ENCODE peak calls at places on chromosomes 1 and 21, in four cellular contexts. E is HCEC 1CT, N is dermis microvascular lymphatic vessel endothelial cell, A is lung microvascular endothelial cell. S is an unnamed sample.

GRCh38 chr1:54979327-54979891 is 1.0 kb upstream of the TMEM61 start:
- DNase-seq in E (no peak), N (no peak), A (no peak), S (no peak)

GRCh38 chr1:27057389-27057788 is 44.7 kb upstream of the TENT5B start:
- DNase-seq in E (no peak), N (no peak), A (no peak), S (no peak)

GRCh38 chr1:41471658-41472057 is 12.8 kb downstream of the EDN2 start:
- DNase-seq in E (no peak), N (no peak), A (no peak), S (no peak)

GRCh38 chr1:57536749-57537423 is 113.0 kb upstream of the DAB1 start:
- DNase-seq in E (no peak), N (no peak), A (no peak), S (no peak)

GRCh38 chr21:29237110-29238051 is 61.3 kb upstream of the BACH1 start:
- DNase-seq in E (no peak), N (no peak), A (no peak), S (peak; percentile 60)

GRCh38 chr1:30111431-30111830 is 612.0 kb downstream of the MATN1 start:
- DNase-seq in E (no peak), N (peak; percentile 51), A (peak; percentile 55), S (peak; percentile 33)

GRCh38 chr1:244012232-244012631 is 38.9 kb upstream of the ZBTB18 start:
- DNase-seq in E (no peak), N (peak; percentile 82), A (peak; percentile 51), S (no peak)

GRCh38 chr1:61980561-61980960 is 214.1 kb upstream of the L1TD1 start:
- DNase-seq in E (no peak), N (no peak), A (no peak), S (no peak)

GRCh38 chr1:226699166-226699565 is 39.9 kb downstream of the ITPKB start:
- DNase-seq in E (no peak), N (no peak), A (no peak), S (no peak)

GRCh38 chr1:166822385-166822784 is 16.9 kb upstream of the POGK start:
- DNase-seq in E (no peak), N (no peak), A (no peak), S (no peak)

GRCh38 chr21:41207401-41208388 is 39.7 kb downstream of the BACE2 start:
- DNase-seq in E (no peak), N (peak; percentile 92), A (peak; percentile 68), S (peak; percentile 10)

GRCh38 chr1:180156631-180157091 is 2.0 kb downstream of the QSOX1 start:
- DNase-seq in E (peak; percentile 82), N (no peak), A (peak; percentile 31), S (no peak)

GRCh38 chr1:160209656-160210046 is 4.5 kb downstream of the PEA15 start:
- DNase-seq in E (no peak), N (peak; percentile 25), A (peak; percentile 42), S (no peak)

GRCh38 chr1:173409613-173410012 is 67.5 kb upstream of the PRDX6 start:
- DNase-seq in E (peak; percentile 55), N (peak; percentile 37), A (peak; percentile 82), S (peak; percentile 73)

GRCh38 chr1:6418668-6419396 is 887 bp downstream of the HES2 start:
- DNase-seq in E (no peak), N (peak; percentile 29), A (peak; percentile 64), S (no peak)

GRCh38 chr1:229032455-229032854 is 238.5 kb upstream of the RAB4A start:
- DNase-seq in E (no peak), N (peak; percentile 44), A (peak; percentile 25), S (no peak)

GRCh38 chr1:79117376-79117775 is 110.8 kb upstream of the ADGRL4 start:
- DNase-seq in E (no peak), N (peak; percentile 4), A (no peak), S (no peak)

GRCh38 chr1:156673387-156674121 is 3.7 kb downstream of the NES start:
- DNase-seq in E (no peak), N (no peak), A (peak; percentile 25), S (no peak)

GRCh38 chr1:45792744-45793143 is 10.7 kb upstream of the MAST2 start:
- DNase-seq in E (no peak), N (no peak), A (no peak), S (no peak)

GRCh38 chr1:53959664-53960250 is 13.6 kb downstream of the LRRC42 start:
- DNase-seq in E (peak; percentile 36), N (peak; percentile 24), A (peak; percentile 29), S (peak; percentile 46)

GRCh38 chr1:119731741-119732430 is 20.2 kb downstream of the PHGDH start:
- DNase-seq in E (no peak), N (no peak), A (no peak), S (no peak)

GRCh38 chr1:84450916-84451315 is 28.1 kb upstream of the RPF1 start:
- DNase-seq in E (no peak), N (no peak), A (no peak), S (no peak)

GRCh38 chr21:18164933-18165332 is 79.7 kb upstream of the CHODL start:
- DNase-seq in E (no peak), N (no peak), A (no peak), S (peak; percentile 9)

GRCh38 chr1:20031161-20031560 is 38.8 kb upstream of the PLA2G5 start:
- DNase-seq in E (no peak), N (peak; percentile 10), A (no peak), S (no peak)

GRCh38 chr1:64765826-64766225 is 21.0 kb downstream of the RAVER2 start:
- DNase-seq in E (no peak), N (no peak), A (no peak), S (no peak)

GRCh38 chr21:27464643-27465042 is 497.8 kb upstream of the ADAMTS5 start:
- DNase-seq in E (no peak), N (no peak), A (no peak), S (no peak)

GRCh38 chr1:160768295-160768657 is 27.7 kb upstream of the LY9 start:
- DNase-seq in E (peak; percentile 25), N (no peak), A (peak; percentile 19), S (peak; percentile 93)

GRCh38 chr21:26962516-26963305 is 4.2 kb downstream of the ADAMTS5 start:
- DNase-seq in E (no peak), N (no peak), A (no peak), S (no peak)

GRCh38 chr1:36864182-36865079 is 169.9 kb downstream of the GRIK3 start:
- DNase-seq in E (no peak), N (no peak), A (no peak), S (peak; percentile 51)

GRCh38 chr1:238664139-238664538 is 722.2 kb upstream of the CHRM3 start:
- DNase-seq in E (no peak), N (no peak), A (no peak), S (no peak)

GRCh38 chr1:174995121-174995520 is 4.6 kb upstream of the CACYBP start:
- DNase-seq in E (peak; percentile 13), N (peak; percentile 45), A (no peak), S (no peak)

GRCh38 chr21:32143222-32143939 is 135.5 kb downstream of the MIS18A start:
- DNase-seq in E (no peak), N (no peak), A (no peak), S (peak; percentile 31)

GRCh38 chr1:25030674-25031589 is 100.9 kb upstream of the RUNX3 start:
- DNase-seq in E (peak; percentile 20), N (no peak), A (no peak), S (peak; percentile 95)